ENCODE peak calls at places on chromosomes 2 and 18, in seven cellular contexts. U is HepG2, L is K562, Y is GM12891, M is SK-N-SH, F is GM12878, J is H1. G is an unnamed sample.

GRCh38 chr18:58535340-58536186 is 93.3 kb downstream of the ALPK2 start:
- DNase-seq in M (no peak), F (peak), Y (no peak), L (no peak), J (no peak), U (no peak), G (no peak)

GRCh38 chr2:130768191-130768855 is 13.0 kb downstream of the AMER3 start:
- DNase-seq in U (no peak), L (peak), M (peak), Y (no peak), J (no peak), F (no peak), G (no peak)

GRCh38 chr2:96336873-96337272 is 1.3 kb downstream of the NCAPH start:
- DNase-seq in M (no peak), Y (no peak), L (no peak), U (no peak), F (no peak), J (no peak), G (no peak)

GRCh38 chr2:147351789-147352188 is 493.0 kb upstream of the ACVR2A start:
- DNase-seq in J (no peak), M (no peak), L (no peak), F (no peak), U (no peak), Y (no peak), G (no peak)

GRCh38 chr2:74668087-74668486 is 14.0 kb downstream of the SEMA4F start:
- DNase-seq in Y (no peak), U (no peak), J (no peak), M (no peak), F (no peak), L (no peak), G (no peak)

GRCh38 chr2:82675186-82675585 is 1783.9 kb downstream of the SUCLG1 start:
- DNase-seq in Y (no peak), U (no peak), M (no peak), L (no peak), F (no peak), J (no peak), G (no peak)

GRCh38 chr2:127398239-127398590 is 10.4 kb upstream of the MAP3K2 start:
- DNase-seq in M (peak), J (no peak), Y (peak), U (peak), L (peak), F (no peak), G (no peak)

GRCh38 chr2:236210536-236210935 is 42.4 kb upstream of the GBX2 start:
- DNase-seq in J (no peak), L (no peak), U (no peak), M (no peak), Y (no peak), F (no peak), G (no peak)

GRCh38 chr2:206392118-206392517 is 51.2 kb upstream of the ADAM23 start:
- DNase-seq in F (no peak), Y (peak), L (peak), U (peak), M (peak), J (peak), G (no peak)

GRCh38 chr2:25276569-25277465 is 64.9 kb downstream of the DNMT3A start:
- DNase-seq in Y (peak), J (peak), L (peak), U (no peak), M (peak), F (no peak), G (peak)

GRCh38 chr2:217653240-217653639 is 349.6 kb downstream of the TNS1 start:
- DNase-seq in J (no peak), M (no peak), Y (no peak), U (no peak), F (no peak), L (no peak), G (no peak)

GRCh38 chr2:228016402-228016801 is 145.0 kb downstream of the DAW1 start:
- DNase-seq in L (no peak), M (no peak), U (no peak), Y (no peak), F (no peak), J (no peak), G (no peak)

GRCh38 chr2:215845839-215846586 is 167.3 kb downstream of the MREG start:
- DNase-seq in Y (no peak), L (no peak), U (no peak), M (no peak), J (no peak), F (peak), G (no peak)

GRCh38 chr2:10061221-10061925 is 18.0 kb downstream of the KLF11 start:
- DNase-seq in M (no peak), J (no peak), F (no peak), Y (no peak), U (no peak), L (no peak), G (no peak)

GRCh38 chr18:9708057-9708881 is at the start of gene RAB31:
- DNase-seq in J (peak), F (no peak), U (no peak), M (peak), L (peak), Y (peak), G (peak)

GRCh38 chr2:195343942-195344530 is 313.0 kb upstream of the SLC39A10 start:
- DNase-seq in Y (no peak), L (no peak), F (no peak), U (no peak), M (no peak), J (no peak), G (no peak)

GRCh38 chr18:75248426-75249191 is 38.0 kb downstream of the TSHZ1 start:
- DNase-seq in U (no peak), F (no peak), J (no peak), Y (no peak), L (no peak), M (no peak), G (no peak)

GRCh38 chr18:22961156-22961555 is 28.0 kb downstream of the RBBP8 start:
- DNase-seq in L (no peak), U (no peak), J (no peak), M (no peak), F (no peak), Y (no peak), G (no peak)

GRCh38 chr2:195533771-195534642 is 123.0 kb upstream of the SLC39A10 start:
- DNase-seq in M (no peak), J (no peak), Y (no peak), F (no peak), U (no peak), L (no peak), G (no peak)

GRCh38 chr18:2998644-2999043 is 14.3 kb downstream of the LPIN2 start:
- DNase-seq in U (no peak), J (no peak), M (no peak), L (no peak), Y (no peak), F (no peak), G (no peak)

GRCh38 chr2:12587729-12588522 is 128.8 kb upstream of the TRIB2 start:
- DNase-seq in J (no peak), F (peak), L (no peak), U (no peak), Y (no peak), M (no peak), G (no peak)

GRCh38 chr2:24855703-24856102 is 62.5 kb downstream of the CENPO start:
- DNase-seq in U (no peak), F (no peak), Y (no peak), L (no peak), M (no peak), J (no peak), G (no peak)

GRCh38 chr18:6476201-6476600 is 61.5 kb upstream of the L3MBTL4 start:
- DNase-seq in L (no peak), M (peak), Y (no peak), F (no peak), U (no peak), J (no peak), G (no peak)

GRCh38 chr18:2302628-2303516 is 268.4 kb downstream of the METTL4 start:
- DNase-seq in M (no peak), Y (no peak), U (no peak), F (no peak), J (no peak), L (peak), G (no peak)

GRCh38 chr2:217918220-217919024 is 84.4 kb downstream of the TNS1 start:
- DNase-seq in U (peak), F (no peak), L (peak), M (peak), J (no peak), Y (no peak), G (no peak)

GRCh38 chr18:2303517-2304238 is 267.6 kb downstream of the METTL4 start:
- DNase-seq in M (no peak), F (no peak), U (no peak), J (no peak), L (peak), Y (no peak), G (no peak)

GRCh38 chr2:112021781-112022231 is 33.3 kb upstream of the TMEM87B start:
- DNase-seq in F (no peak), J (no peak), U (no peak), Y (no peak), M (no peak), L (peak), G (no peak)

GRCh38 chr2:219438453-219438852 is 3.8 kb downstream of the SPEG start:
- DNase-seq in J (no peak), F (no peak), M (no peak), U (no peak), L (no peak), Y (no peak), G (no peak)

GRCh38 chr2:219435701-219436100 is 1.1 kb downstream of the SPEG start:
- DNase-seq in U (no peak), F (no peak), Y (no peak), J (no peak), L (no peak), M (no peak), G (no peak)

GRCh38 chr2:219436491-219436890 is 1.8 kb downstream of the SPEG start:
- DNase-seq in Y (no peak), L (no peak), U (no peak), J (no peak), F (no peak), M (no peak), G (no peak)

GRCh38 chr2:219437690-219438089 is 3.0 kb downstream of the SPEG start:
- DNase-seq in F (no peak), M (no peak), U (no peak), L (no peak), Y (no peak), J (no peak), G (no peak)

GRCh38 chr2:219437141-219437540 is 2.5 kb downstream of the SPEG start:
- DNase-seq in L (no peak), J (no peak), Y (no peak), F (no peak), U (no peak), M (no peak), G (no peak)
- TF ChIP-seq POLR2AphosphoS5 in L (no peak), J (no peak), Y (no peak), F (no peak), U (no peak), M (no peak), G (no peak)

GRCh38 chr2:37917281-37918228 is 7.5 kb upstream of the RMDN2 start:
- DNase-seq in M (no peak), U (no peak), F (no peak), J (no peak), L (no peak), Y (no peak), G (no peak)
- TF ChIP-seq TAF1 in M (no peak), U (no peak), F (no peak), J (no peak), L (no peak), Y (no peak), G (no peak)

GRCh38 chr2:226758886-226759660 is 40.5 kb downstream of the IRS1 start:
- DNase-seq in M (no peak), Y (no peak), L (no peak), J (no peak), F (no peak), U (no peak), G (no peak)
- TF ChIP-seq POLR2AphosphoS5 in M (no peak), Y (no peak), L (no peak), J (no peak), F (no peak), U (no peak), G (no peak)

DNA sequence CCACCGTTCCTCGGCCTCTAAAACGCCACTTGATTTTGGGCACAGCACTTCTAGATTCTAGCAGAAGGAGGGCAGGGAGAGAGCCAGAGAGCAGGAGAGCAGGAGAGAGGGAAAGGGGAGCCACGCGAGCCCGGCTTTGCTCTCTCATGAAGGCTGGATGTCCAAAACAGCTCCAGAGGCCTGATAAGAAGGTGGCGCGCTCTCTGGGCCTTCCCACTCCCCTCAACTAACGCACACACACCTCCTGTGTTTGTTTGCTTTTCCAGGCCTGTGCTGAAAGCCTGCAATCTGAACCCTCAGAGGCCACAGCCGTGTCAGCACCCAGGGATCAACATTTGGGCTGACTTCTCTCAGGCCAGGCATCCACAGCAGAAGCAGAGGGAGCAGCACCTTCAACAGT is 184.8 kb upstream of the SOX11 start:
- DNase-seq in J (no peak), U (no peak), L (no peak), F (no peak), M (no peak), Y (no peak), G (no peak)
- TF ChIP-seq TAF1 in J (no peak), U (no peak), L (no peak), F (no peak), M (no peak), Y (no peak), G (no peak)

GRCh38 chr2:229300814-229301213 is 29.7 kb upstream of the PID1 start:
- DNase-seq in M (no peak), J (no peak), Y (no peak), F (no peak), L (no peak), U (no peak), G (no peak)

GRCh38 chr2:229296561-229296960 is 25.5 kb upstream of the PID1 start:
- DNase-seq in U (no peak), L (no peak), Y (no peak), F (no peak), M (no peak), J (no peak), G (no peak)

GRCh38 chr2:229300371-229300770 is 29.3 kb upstream of the PID1 start:
- DNase-seq in L (no peak), J (no peak), Y (no peak), U (no peak), M (no peak), F (no peak), G (no peak)

GRCh38 chr2:229296016-229296415 is 24.9 kb upstream of the PID1 start:
- DNase-seq in L (no peak), U (no peak), Y (no peak), M (no peak), F (no peak), J (no peak), G (no peak)

DNA sequence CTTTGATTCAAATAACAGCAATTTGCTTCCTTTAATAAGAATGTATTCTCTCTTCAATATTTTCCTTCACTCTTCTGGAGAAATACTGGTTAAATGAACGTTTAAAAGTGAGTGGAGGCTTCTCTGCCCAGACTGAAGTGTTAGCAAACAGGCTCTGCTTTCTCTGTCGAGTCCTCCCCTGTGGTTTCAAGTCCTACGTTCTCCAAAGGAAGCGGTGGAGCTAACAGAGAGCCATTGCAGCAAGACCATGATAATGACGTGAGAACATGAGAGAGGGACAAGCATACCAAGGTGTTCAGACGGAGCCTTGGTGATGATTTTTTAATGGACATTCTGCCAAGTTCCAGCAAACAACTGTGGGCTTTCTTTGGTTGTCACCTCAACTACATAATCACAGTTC is 26.2 kb upstream of the PID1 start:
- DNase-seq in Y (no peak), L (no peak), J (no peak), M (no peak), U (no peak), F (no peak), G (no peak)
- TF ChIP-seq POLR2AphosphoS5 in Y (no peak), L (no peak), J (no peak), M (no peak), U (no peak), F (no peak), G (no peak)